ENCODE peak calls at places on chromosomes 7 and 10, in nine cellular contexts. Z, V, K, E, S, A, B, W and J are unnamed samples.

GRCh38 chr10:30749368-30749767 is 119.8 kb upstream of the LYZL2 start:
- DNase-seq in V (no peak), B (no peak), K (no peak), E (no peak), A (peak), Z (no peak), W (no peak), S (no peak), J (no peak)

GRCh38 chr7:47940482-47941001 is 7.7 kb downstream of the PKD1L1 start:
- DNase-seq in Z (no peak), W (no peak), S (no peak), A (no peak), V (no peak), B (no peak), K (peak), E (peak), J (no peak)

GRCh38 chr7:88391247-88391646 is 84.6 kb upstream of the STEAP4 start:
- DNase-seq in E (no peak), A (no peak), V (no peak), B (no peak), K (no peak), W (no peak), Z (no peak), S (no peak), J (no peak)

GRCh38 chr10:103493362-103493871 is at the start of gene NEURL1:
- DNase-seq in B (no peak), A (no peak), Z (no peak), S (peak), V (no peak), K (peak), W (peak), E (no peak), J (peak)

GRCh38 chr7:20508109-20508508 is 107.4 kb upstream of the ABCB5 start:
- DNase-seq in V (no peak), K (no peak), S (no peak), E (no peak), W (peak), Z (no peak), B (peak), A (no peak), J (no peak)

GRCh38 chr7:36112969-36113368 is 40.1 kb upstream of the EEPD1 start:
- DNase-seq in V (no peak), E (no peak), A (no peak), K (no peak), W (no peak), S (no peak), B (no peak), Z (no peak), J (no peak)

GRCh38 chr7:113464096-113464855 is 345.9 kb upstream of the SMIM30 start:
- DNase-seq in V (no peak), E (no peak), B (no peak), S (no peak), W (no peak), K (no peak), A (no peak), Z (no peak), J (no peak)

GRCh38 chr7:23467731-23468720 is 2.3 kb downstream of the IGF2BP3 start:
- DNase-seq in E (no peak), K (peak), A (no peak), V (no peak), W (peak), S (peak), Z (no peak), B (no peak), J (peak)

GRCh38 chr7:98202367-98203195 is 8.7 kb upstream of the BHLHA15 start:
- DNase-seq in Z (peak), W (peak), S (no peak), K (no peak), E (no peak), B (no peak), A (no peak), V (no peak), J (no peak)

GRCh38 chr10:235921-236320 is 100.7 kb downstream of the ZMYND11 start:
- DNase-seq in W (no peak), E (no peak), B (no peak), A (no peak), V (no peak), S (no peak), K (no peak), Z (no peak), J (no peak)

GRCh38 chr7:50632561-50633413 is 67.6 kb upstream of the DDC start:
- DNase-seq in A (no peak), Z (peak), B (no peak), E (peak), W (peak), S (peak), K (peak), V (no peak), J (peak)

GRCh38 chr10:8444630-8445029 is 390.1 kb downstream of the GATA3 start:
- DNase-seq in W (no peak), S (peak), A (no peak), K (no peak), E (no peak), V (no peak), Z (peak), B (no peak), J (peak)

GRCh38 chr10:60605476-60605875 is 172.8 kb upstream of the CDK1 start:
- DNase-seq in E (no peak), B (no peak), V (no peak), S (no peak), K (no peak), W (no peak), A (no peak), Z (no peak), J (no peak)

GRCh38 chr10:45470098-45471012 is 96.3 kb downstream of the ALOX5 start:
- DNase-seq in V (no peak), A (no peak), S (no peak), K (peak), W (peak), Z (peak), B (peak), E (no peak), J (no peak)

GRCh38 chr10:71531485-71532446 is 135.0 kb downstream of the CDH23 start:
- DNase-seq in B (no peak), A (no peak), S (no peak), V (no peak), W (no peak), K (peak), Z (no peak), E (no peak), J (peak)

GRCh38 chr10:31554556-31554955 is 235.5 kb downstream of the ZEB1 start:
- DNase-seq in S (no peak), Z (no peak), K (peak), A (no peak), B (peak), E (peak), V (no peak), W (no peak), J (no peak)

GRCh38 chr10:128165536-128165935 is 39.3 kb upstream of the MKI67 start:
- DNase-seq in Z (no peak), W (no peak), A (no peak), B (no peak), V (no peak), K (no peak), E (no peak), S (no peak), J (no peak)

GRCh38 chr7:45988405-45989057 is 67.5 kb upstream of the IGFBP3 start:
- DNase-seq in Z (no peak), S (no peak), A (no peak), K (peak), W (no peak), V (no peak), B (no peak), E (no peak), J (no peak)

GRCh38 chr10:96606216-96606615 is 19.4 kb upstream of the TM9SF3 start:
- DNase-seq in A (no peak), W (no peak), S (no peak), K (peak), Z (no peak), E (no peak), V (no peak), B (no peak), J (no peak)

GRCh38 chr7:126682176-126682575 is 570.6 kb downstream of the GRM8 start:
- DNase-seq in W (no peak), V (no peak), A (no peak), S (no peak), K (no peak), Z (no peak), B (no peak), E (no peak), J (no peak)

GRCh38 chr10:69880301-69881081 is 78.8 kb downstream of the COL13A1 start:
- DNase-seq in E (no peak), V (no peak), W (no peak), K (no peak), B (no peak), Z (no peak), S (no peak), A (no peak), J (peak)

GRCh38 chr7:101486764-101487458 is 124.2 kb downstream of the COL26A1 start:
- DNase-seq in E (no peak), V (no peak), Z (no peak), A (no peak), W (no peak), S (peak), B (no peak), K (no peak), J (no peak)

GRCh38 chr10:11869743-11870460 is 46.7 kb downstream of the PROSER2 start:
- DNase-seq in A (no peak), E (no peak), B (no peak), K (no peak), Z (no peak), V (no peak), S (no peak), W (no peak), J (no peak)

GRCh38 chr10:112951349-112952281 is 1.6 kb downstream of the TCF7L2 start:
- DNase-seq in V (no peak), Z (peak), A (peak), K (peak), B (no peak), W (peak), S (peak), E (no peak), J (peak)